ENCODE peak calls at places on chromosome 12, in seven cellular contexts. Z, D, G, Q, E, R and T are unnamed samples.

GRCh38 chr12:124904306-124905098 is 9.9 kb downstream of the UBC start:
- DNase-seq in Z (peak), D (peak), G (no peak), Q (peak), E (peak), R (peak), T (peak)

GRCh38 chr12:114045333-114045732 is 79.2 kb upstream of the RBM19 start:
- DNase-seq in Z (peak), D (no peak), G (no peak), Q (no peak), E (no peak), R (no peak), T (no peak)

GRCh38 chr12:99131761-99132199 is 486.7 kb downstream of the APAF1 start:
- DNase-seq in Z (peak), D (peak), G (no peak), Q (peak), E (no peak), R (peak), T (peak)

GRCh38 chr12:532908-533565 is 73.3 kb downstream of the B4GALNT3 start:
- DNase-seq in Z (peak), D (no peak), G (no peak), Q (no peak), E (no peak), R (no peak), T (no peak)

GRCh38 chr12:42794811-42795210 is 205.3 kb upstream of the PRICKLE1 start:
- DNase-seq in Z (no peak), D (no peak), G (no peak), Q (no peak), E (no peak), R (peak), T (no peak)

GRCh38 chr12:117032593-117033381 is 66.4 kb downstream of the TESC start:
- DNase-seq in Z (no peak), D (no peak), G (no peak), Q (no peak), E (no peak), R (peak), T (no peak)

GRCh38 chr12:87086118-87086891 is 830.1 kb upstream of the MGAT4C start:
- DNase-seq in Z (no peak), D (no peak), G (no peak), Q (no peak), E (peak), R (peak), T (no peak)

GRCh38 chr12:10718279-10718821 is 4.8 kb downstream of the YBX3 start:
- DNase-seq in Z (peak), D (no peak), G (no peak), Q (no peak), E (peak), R (peak), T (no peak)

GRCh38 chr12:22443379-22444316 is 100.7 kb downstream of the C2CD5 start:
- DNase-seq in Z (peak), D (peak), G (peak), Q (peak), E (peak), R (peak), T (peak)

GRCh38 chr12:9742665-9743064 is 9.8 kb upstream of the CLECL1 start:
- DNase-seq in Z (no peak), D (no peak), G (no peak), Q (no peak), E (no peak), R (no peak), T (peak)

GRCh38 chr12:43676183-43676813 is 82.3 kb downstream of the PUS7L start:
- DNase-seq in Z (peak), D (no peak), G (no peak), Q (no peak), E (peak), R (no peak), T (peak)

GRCh38 chr12:1882405-1882804 is 36.0 kb downstream of the CACNA2D4 start:
- DNase-seq in Z (no peak), D (no peak), G (no peak), Q (no peak), E (no peak), R (no peak), T (no peak)

GRCh38 chr12:5884285-5884684 is 60.8 kb downstream of the ANO2 start:
- DNase-seq in Z (no peak), D (no peak), G (no peak), Q (no peak), E (no peak), R (no peak), T (no peak)

GRCh38 chr12:50354908-50355307 is 41.5 kb downstream of the FAM186A start:
- DNase-seq in Z (no peak), D (no peak), G (no peak), Q (no peak), E (no peak), R (no peak), T (no peak)

GRCh38 chr12:40622246-40622838 is 69.9 kb upstream of the CNTN1 start:
- DNase-seq in Z (peak), D (peak), G (no peak), Q (no peak), E (peak), R (peak), T (peak)

GRCh38 chr12:65585648-65586420 is 238.4 kb upstream of the HMGA2 start:
- DNase-seq in Z (no peak), D (no peak), G (no peak), Q (no peak), E (no peak), R (no peak), T (no peak)

GRCh38 chr12:128798543-128799341 is 25.0 kb downstream of the SLC15A4 start:
- DNase-seq in Z (no peak), D (no peak), G (no peak), Q (peak), E (no peak), R (no peak), T (peak)

GRCh38 chr12:3122841-3123678 is 45.9 kb downstream of the TSPAN9 start:
- DNase-seq in Z (no peak), D (peak), G (no peak), Q (no peak), E (peak), R (peak), T (no peak)

GRCh38 chr12:100348657-100349454 is 8.0 kb upstream of the SLC17A8 start:
- DNase-seq in Z (peak), D (no peak), G (no peak), Q (no peak), E (peak), R (peak), T (peak)

GRCh38 chr12:110498984-110499706 is 2.8 kb downstream of the VPS29 start:
- DNase-seq in Z (no peak), D (no peak), G (no peak), Q (no peak), E (peak), R (no peak), T (no peak)

GRCh38 chr12:120539303-120539702 is 5.1 kb downstream of the RNF10 start:
- DNase-seq in Z (no peak), D (no peak), G (no peak), Q (no peak), E (peak), R (peak), T (no peak)

GRCh38 chr12:22904485-22904884 is 279.5 kb downstream of the ETNK1 start:
- DNase-seq in Z (no peak), D (no peak), G (no peak), Q (no peak), E (no peak), R (no peak), T (no peak)

GRCh38 chr12:64104376-64104775 is 117.7 kb downstream of the KICS2 start:
- DNase-seq in Z (peak), D (no peak), G (no peak), Q (no peak), E (peak), R (peak), T (no peak)

GRCh38 chr12:18578191-18578590 is 159.6 kb downstream of the PLCZ1 start:
- DNase-seq in Z (no peak), D (no peak), G (no peak), Q (no peak), E (peak), R (no peak), T (no peak)

GRCh38 chr12:89316705-89317139 is 35.6 kb downstream of the DUSP6 start:
- DNase-seq in Z (no peak), D (no peak), G (no peak), Q (no peak), E (no peak), R (no peak), T (no peak)

GRCh38 chr12:48422060-48422459 is 50.3 kb upstream of the ANP32D start:
- DNase-seq in Z (no peak), D (no peak), G (no peak), Q (no peak), E (no peak), R (no peak), T (no peak)

GRCh38 chr12:39417916-39418315 is 25.0 kb downstream of the KIF21A start:
- DNase-seq in Z (no peak), D (no peak), G (no peak), Q (no peak), E (no peak), R (no peak), T (no peak)

GRCh38 chr12:121905746-121906145 is 12.6 kb upstream of the CFAP251 start:
- DNase-seq in Z (peak), D (no peak), G (no peak), Q (no peak), E (no peak), R (no peak), T (no peak)

GRCh38 chr12:94269316-94269999 is 121.1 kb downstream of the PLXNC1 start:
- DNase-seq in Z (no peak), D (no peak), G (no peak), Q (no peak), E (no peak), R (no peak), T (peak)

GRCh38 chr12:45991289-45992249 is 1.2 kb upstream of the SCAF11 start:
- DNase-seq in Z (peak), D (peak), G (peak), Q (peak), E (peak), R (peak), T (peak)

GRCh38 chr12:104733717-104734175 is 224.3 kb downstream of the SLC41A2 start:
- DNase-seq in Z (no peak), D (no peak), G (no peak), Q (peak), E (no peak), R (no peak), T (peak)

GRCh38 chr12:10901427-10901826 is 7.9 kb downstream of the TAS2R13 start:
- DNase-seq in Z (no peak), D (no peak), G (no peak), Q (no peak), E (no peak), R (no peak), T (no peak)

GRCh38 chr12:65634626-65635331 is 189.5 kb upstream of the HMGA2 start:
- DNase-seq in Z (peak), D (no peak), G (no peak), Q (no peak), E (no peak), R (peak), T (no peak)

GRCh38 chr12:124837958-124838803 is 25.5 kb downstream of the SCARB1 start:
- DNase-seq in Z (peak), D (peak), G (no peak), Q (no peak), E (peak), R (peak), T (no peak)

GRCh38 chr12:70070494-70071007 is 172.7 kb upstream of the CNOT2 start:
- DNase-seq in Z (no peak), D (no peak), G (no peak), Q (no peak), E (no peak), R (peak), T (no peak)

GRCh38 chr12:43241971-43242370 is 310.0 kb downstream of the ADAMTS20 start:
- DNase-seq in Z (no peak), D (no peak), G (no peak), Q (no peak), E (peak), R (peak), T (no peak)

GRCh38 chr12:72330784-72331183 is 58.6 kb downstream of the TRHDE start:
- DNase-seq in Z (no peak), D (no peak), G (no peak), Q (no peak), E (no peak), R (no peak), T (peak)
- H3K4me3 ChIP-seq in Z (no peak), D (no peak), G (no peak), Q (no peak), E (peak), R (no peak), T (no peak)

GRCh38 chr12:54014315-54015209 is 5.8 kb downstream of the HOXC8 start:
- DNase-seq in Z (no peak), D (no peak), G (no peak), Q (no peak), E (no peak), R (no peak), T (no peak)
- H3K4me3 ChIP-seq in Z (no peak), D (no peak), G (no peak), Q (no peak), E (no peak), R (no peak), T (no peak)

GRCh38 chr12:57216014-57216891 is at the start of gene NXPH4:
- DNase-seq in Z (peak), D (no peak), G (no peak), Q (no peak), E (no peak), R (no peak), T (no peak)
- H3K4me3 ChIP-seq in Z (peak), D (peak), G (peak), Q (peak), E (peak), R (peak), T (peak)

GRCh38 chr12:29782285-29782820 is 1.4 kb downstream of the TMTC1 start:
- DNase-seq in Z (peak), D (peak), G (no peak), Q (no peak), E (peak), R (peak), T (peak)
- H3K4me3 ChIP-seq in Z (peak), D (peak), G (no peak), Q (peak), E (peak), R (peak), T (no peak)